ENCODE peak calls at places on chromosomes 4 and X, in five cellular contexts. M, S, Z, T and J are unnamed samples.

GRCh38 chrX:39162322-39162721 is 361.1 kb downstream of the MID1IP1 start:
- DNase-seq in M (peak), S (peak), Z (no peak), T (no peak), J (no peak)

GRCh38 chr4:183449193-183449888 is 4.9 kb downstream of the CDKN2AIP start:
- DNase-seq in M (no peak), S (no peak), Z (no peak), T (no peak), J (no peak)

GRCh38 chrX:40391662-40392061 is 189.1 kb upstream of the ATP6AP2 start:
- DNase-seq in M (no peak), S (no peak), Z (no peak), T (no peak), J (no peak)

GRCh38 chr4:37749398-37749988 is 63.3 kb upstream of the RELL1 start:
- DNase-seq in M (no peak), S (no peak), Z (no peak), T (no peak), J (no peak)

GRCh38 chrX:31590581-31591113 is 518.8 kb upstream of the FTHL17 start:
- DNase-seq in M (no peak), S (no peak), Z (no peak), T (no peak), J (no peak)

GRCh38 chr4:33996075-33996718 is 2248.1 kb downstream of the ARAP2 start:
- DNase-seq in M (no peak), S (no peak), Z (no peak), T (no peak), J (no peak)

GRCh38 chr4:121154103-121154515 is 10.0 kb downstream of the TNIP3 start:
- DNase-seq in M (no peak), S (no peak), Z (no peak), T (no peak), J (no peak)

GRCh38 chrX:12975670-12975965 is 708 bp downstream of the TMSB4X start:
- DNase-seq in M (no peak), S (no peak), Z (no peak), T (no peak), J (no peak)

GRCh38 chr4:80042821-80043220 is 30.2 kb downstream of the ANTXR2 start:
- DNase-seq in M (no peak), S (no peak), Z (no peak), T (no peak), J (no peak)

GRCh38 chrX:1531106-1531890 is 5.7 kb downstream of the P2RY8 start:
- DNase-seq in M (no peak), S (no peak), Z (no peak), T (no peak), J (no peak)

GRCh38 chr4:113893546-113893945 is 85.9 kb downstream of the ARSJ start:
- DNase-seq in M (no peak), S (no peak), Z (no peak), T (no peak), J (no peak)

GRCh38 chr4:169254546-169254983 is 16.2 kb downstream of the SH3RF1 start:
- DNase-seq in M (no peak), S (no peak), Z (no peak), T (no peak), J (no peak)

GRCh38 chr4:88002786-88003185 is 4.6 kb upstream of the PKD2 start:
- DNase-seq in M (no peak), S (no peak), Z (no peak), T (no peak), J (no peak)

GRCh38 chr4:53959373-53959772 is 105.0 kb downstream of the CHIC2 start:
- DNase-seq in M (no peak), S (no peak), Z (no peak), T (no peak), J (no peak)